ENCODE peak calls at places on chromosomes 12 and 14, in four cellular contexts. N is WERI-Rb-1, J is NCI-H510A treated with DMSO at 0.1 percent for 48 hours, Z is choroid plexus epithelial cell. M is an unnamed sample.

GRCh38 chr12:92278378-92278828 is 132.8 kb upstream of the BTG1 start:
- DNase-seq in N (no peak), J (no peak), Z (no peak), M (no peak)

GRCh38 chr12:104163631-104164030 is 25.6 kb upstream of the NFYB start:
- DNase-seq in N (no peak), Z (no peak), J (no peak), M (no peak)

GRCh38 chr12:109773384-109774011 is 59.7 kb downstream of the TRPV4 start:
- DNase-seq in J (no peak), Z (no peak), N (no peak), M (no peak)

GRCh38 chr14:42224053-42224888 is 617.6 kb downstream of the LRFN5 start:
- DNase-seq in J (peak; percentile 79), Z (peak; percentile 71), N (peak; percentile 69), M (peak; percentile 69)

GRCh38 chr14:46368275-46368674 is 283.3 kb downstream of the RPL10L start:
- DNase-seq in Z (no peak), J (no peak), N (peak; percentile 16), M (no peak)

GRCh38 chr12:103928736-103929050 is 1.5 kb upstream of the HSP90B1 start:
- DNase-seq in N (no peak), Z (no peak), J (no peak), M (no peak)

GRCh38 chr12:6956332-6956727 is 5.2 kb downstream of the PTPN6 start:
- DNase-seq in Z (no peak), J (no peak), N (no peak), M (no peak)

GRCh38 chr14:21248739-21249411 is 20.4 kb downstream of the HNRNPC start:
- DNase-seq in J (no peak), N (no peak), Z (no peak), M (no peak)

GRCh38 chr12:10634427-10634826 is 21.0 kb upstream of the MAGOHB start:
- DNase-seq in J (no peak), N (no peak), Z (peak; percentile 58), M (peak; percentile 29)

GRCh38 chr14:23559010-23559920 is 3.2 kb downstream of the THTPA start:
- DNase-seq in Z (peak; percentile 73), N (peak; percentile 85), J (peak; percentile 41), M (no peak)

GRCh38 chr12:26293612-26294011 is 98.2 kb downstream of the SSPN start:
- DNase-seq in N (no peak), Z (no peak), J (no peak), M (no peak)

GRCh38 chr14:89365071-89365801 is 51.8 kb downstream of the FOXN3 start:
- DNase-seq in Z (no peak), N (no peak), J (no peak), M (no peak)

GRCh38 chr12:127294651-127295205 is 972.2 kb upstream of the TMEM132C start:
- DNase-seq in N (no peak), J (no peak), Z (no peak), M (no peak)

GRCh38 chr12:26651566-26652188 is 181.3 kb downstream of the ITPR2 start:
- DNase-seq in N (peak; percentile 45), J (peak; percentile 70), Z (peak; percentile 90), M (peak; percentile 47)

GRCh38 chr12:48004941-48005749 is 869 bp upstream of the COL2A1 start:
- DNase-seq in J (peak; percentile 52), N (no peak), Z (no peak), M (no peak)

GRCh38 chr12:16844875-16845274 is 238.9 kb upstream of the LMO3 start:
- DNase-seq in J (no peak), N (no peak), Z (no peak), M (no peak)

GRCh38 chr12:62917939-62918338 is 17.0 kb downstream of the PPM1H start:
- DNase-seq in Z (peak; percentile 30), N (no peak), J (no peak), M (no peak)

GRCh38 chr12:68832504-68832867 is 24.5 kb downstream of the MDM2 start:
- DNase-seq in Z (no peak), N (no peak), J (no peak), M (no peak)

GRCh38 chr12:12723681-12724420 is 6.7 kb downstream of the CDKN1B start:
- DNase-seq in J (no peak), N (no peak), Z (peak; percentile 36), M (no peak)

GRCh38 chr12:6122211-6122610 is 2.3 kb downstream of the VWF start:
- DNase-seq in N (no peak), J (no peak), Z (no peak), M (no peak)

GRCh38 chr12:102811125-102811737 is 105.8 kb downstream of the PAH start:
- DNase-seq in J (peak; percentile 22), Z (peak; percentile 33), N (peak; percentile 53), M (peak; percentile 12)

GRCh38 chr12:12376636-12377448 is 20.0 kb downstream of the BORCS5 start:
- DNase-seq in J (peak; percentile 82), N (no peak), Z (peak; percentile 91), M (peak; percentile 52)

GRCh38 chr14:65791551-65791981 is 379.0 kb downstream of the FUT8 start:
- DNase-seq in J (no peak), N (no peak), Z (peak; percentile 53), M (no peak)

GRCh38 chr12:133227281-133227852 is 8.3 kb downstream of the ANHX start:
- DNase-seq in N (no peak), J (no peak), Z (no peak), M (no peak)

GRCh38 chr12:50642755-50643154 is 121.1 kb upstream of the ATF1 start:
- DNase-seq in N (no peak), J (peak; percentile 37), Z (no peak), M (no peak)

GRCh38 chr12:121245951-121246350 is 36.0 kb downstream of the P2RX4 start:
- DNase-seq in N (no peak), Z (no peak), J (no peak), M (no peak)

GRCh38 chr12:113278631-113279030 is 56.3 kb downstream of the SLC8B1 start:
- DNase-seq in J (peak; percentile 45), N (no peak), Z (no peak), M (no peak)

GRCh38 chr14:93894992-93895391 is 32.2 kb upstream of the FAM181A start:
- DNase-seq in N (peak; percentile 57), J (no peak), Z (no peak), M (no peak)

GRCh38 chr14:94612580-94613554 is 676 bp downstream of the SERPINA3 start:
- DNase-seq in Z (peak; percentile 55), N (no peak), J (no peak), M (no peak)

GRCh38 chr12:8823565-8824300 is 1.3 kb downstream of the A2ML1 start:
- DNase-seq in Z (peak; percentile 56), J (no peak), N (peak; percentile 73), M (no peak)

GRCh38 chr14:103132381-103133212 is 9.3 kb downstream of the TNFAIP2 start:
- DNase-seq in N (no peak), Z (peak; percentile 89), J (no peak), M (no peak)

GRCh38 chr12:120678572-120678971 is 8.4 kb upstream of the MLEC start:
- DNase-seq in J (no peak), N (no peak), Z (no peak), M (no peak)

GRCh38 chr12:89350661-89351488 is 1.4 kb downstream of the DUSP6 start:
- DNase-seq in J (no peak), N (no peak), Z (peak; percentile 50), M (no peak)

GRCh38 chr12:108859923-108860291 is 2.5 kb upstream of the SSH1 start:
- DNase-seq in Z (no peak), N (no peak), J (no peak), M (no peak)

GRCh38 chr12:41932470-41932991 is 212.1 kb downstream of the GXYLT1 start:
- DNase-seq in N (no peak), Z (peak; percentile 18), J (peak; percentile 78), M (no peak)

GRCh38 chr14:67335781-67336180 is 23.8 kb downstream of the ATP6V1D start:
- DNase-seq in Z (peak; percentile 64), N (peak; percentile 20), J (peak; percentile 9), M (no peak)